ENCODE peak calls at places on chromosomes 7 and 10, in four cellular contexts. O, E, M and P are unnamed samples.

GRCh38 chr10:52390388-52390787 is 76.3 kb downstream of the DKK1 start:
- DNase-seq in O (no peak), E (no peak), M (no peak), P (no peak)

GRCh38 chr7:148110097-148110868 is 480.3 kb upstream of the C7orf33 start:
- DNase-seq in O (no peak), E (peak; percentile 33), M (no peak), P (no peak)

GRCh38 chr7:100678291-100678984 is 4.9 kb downstream of the GNB2 start:
- DNase-seq in O (peak; percentile 59), E (no peak), M (peak; percentile 38), P (no peak)

GRCh38 chr7:137590071-137590470 is 246.5 kb upstream of the PTN start:
- DNase-seq in O (no peak), E (no peak), M (no peak), P (no peak)

GRCh38 chr7:55230014-55230413 is 135.1 kb upstream of the LANCL2 start:
- DNase-seq in O (no peak), E (no peak), M (no peak), P (no peak)

GRCh38 chr10:17644485-17644964 is 574 bp downstream of the STAM start:
- DNase-seq in O (no peak), E (no peak), M (peak; percentile 18), P (no peak)

GRCh38 chr7:132419538-132419937 is 156.7 kb downstream of the PLXNA4 start:
- DNase-seq in O (no peak), E (no peak), M (no peak), P (no peak)

GRCh38 chr7:95527033-95527775 is 41.5 kb downstream of the ASB4 start:
- DNase-seq in O (peak; percentile 67), E (peak; percentile 58), M (peak; percentile 78), P (peak; percentile 73)

GRCh38 chr10:76547352-76547972 is 1090.1 kb downstream of the KCNMA1 start:
- DNase-seq in O (peak; percentile 86), E (peak; percentile 74), M (peak; percentile 61), P (peak; percentile 50)

GRCh38 chr7:73909996-73910395 is 49.0 kb downstream of the TMEM270 start:
- DNase-seq in O (no peak), E (no peak), M (no peak), P (no peak)

GRCh38 chr7:28685660-28686417 is 272.3 kb downstream of the TRIL start:
- DNase-seq in O (peak; percentile 57), E (peak; percentile 68), M (no peak), P (peak; percentile 78)

GRCh38 chr7:80722596-80723141 is 84.2 kb downstream of the CD36 start:
- DNase-seq in O (no peak), E (peak; percentile 45), M (no peak), P (peak; percentile 98)

GRCh38 chr10:1364151-1364910 is 308.1 kb downstream of the WDR37 start:
- DNase-seq in O (peak; percentile 4), E (no peak), M (no peak), P (no peak)

GRCh38 chr10:32946108-32946507 is 11.9 kb downstream of the ITGB1 start:
- DNase-seq in O (no peak), E (no peak), M (no peak), P (no peak)
- H3K4me2 ChIP-seq in O (no peak overlapping the region), E (no peak overlapping the region), M (no peak overlapping the region), P (peak overlapping the region; percentile 97)

GRCh38 chr7:108456845-108457540 is 757 bp upstream of the NRCAM start:
- DNase-seq in O (no peak), E (no peak), M (no peak), P (no peak)

GRCh38 chr7:108455524-108455832 is 758 bp downstream of the NRCAM start:
- DNase-seq in O (no peak), E (no peak), M (no peak), P (no peak)

GRCh38 chr7:108454317-108454673 is 1.9 kb downstream of the NRCAM start:
- DNase-seq in O (no peak), E (no peak), M (no peak), P (no peak)

GRCh38 chr7:108454674-108455523 is 1.3 kb downstream of the NRCAM start:
- DNase-seq in O (peak; percentile 78), E (no peak), M (no peak), P (peak; percentile 61)

GRCh38 chr7:108455833-108456677 is at the start of gene NRCAM:
- DNase-seq in O (peak; percentile 91), E (no peak), M (peak; percentile 76), P (peak; percentile 89)
- TF ChIP-seq RNF2 in O (no peak), E (no peak), M (no peak), P (no peak)

GRCh38 chr7:103857435-103857834 is 132.0 kb downstream of the RELN start:
- DNase-seq in O (peak; percentile 47), E (no peak), M (no peak), P (peak; percentile 2)
- TF ChIP-seq RAD21 in O (peak; percentile 21), E (no peak), M (no peak), P (no peak)

GRCh38 chr10:103693812-103694205 is 161.6 kb downstream of the SH3PXD2A start:
- DNase-seq in O (no peak), E (no peak), M (no peak), P (no peak)
- H3K4me2 ChIP-seq in O (peak overlapping the region; percentile 69), E (no peak overlapping the region), M (peak overlapping the region; percentile 45), P (peak overlapping the region; percentile 95)

DNA sequence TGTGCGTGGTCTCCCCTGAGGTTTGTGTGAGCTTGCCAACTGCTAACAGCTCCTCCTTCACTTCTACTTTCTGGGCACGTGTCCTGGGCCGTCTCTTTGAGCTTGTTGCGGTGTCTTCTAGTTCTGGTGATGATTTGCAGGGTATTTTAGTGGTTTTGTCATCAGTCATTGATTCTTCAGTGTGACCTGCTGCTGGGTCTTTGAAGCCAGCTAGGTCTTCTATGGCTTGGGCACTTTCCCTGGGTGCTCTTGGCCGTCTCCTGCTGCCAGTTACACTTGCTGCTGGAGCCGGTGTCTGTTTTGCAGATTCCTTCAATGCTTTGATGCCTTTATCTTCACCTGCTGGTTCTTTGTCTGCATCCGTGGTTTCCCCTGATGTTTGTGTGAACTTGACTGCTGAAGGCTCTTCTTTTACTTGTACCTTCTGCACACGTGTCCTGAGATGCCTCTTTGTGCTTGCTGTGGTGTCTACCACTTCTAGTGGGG is 23.0 kb downstream of the MKI67 start:
- DNase-seq in O (no peak), E (no peak), M (no peak), P (no peak)
- TF ChIP-seq RNF2 in O (no peak), E (no peak), M (no peak), P (no peak)

GRCh38 chr7:151179287-151179860 is 7.7 kb downstream of the ASB10 start:
- DNase-seq in O (no peak), E (no peak), M (no peak), P (no peak)
- TF ChIP-seq RAD21 in O (no peak), E (no peak), M (no peak), P (no peak)